ENCODE peak calls at places on chromosomes 2 and 18, in four cellular contexts. V is left ventricle myocardium inferior, M is heart right ventricle, F is caudate nucleus. O is an unnamed sample.

GRCh38 chr18:5510109-5510846 is 33.5 kb downstream of the EPB41L3 start:
- DNase-seq in V (no peak), M (no peak), F (no peak), O (no peak)

GRCh38 chr2:194927489-194927888 is 729.5 kb upstream of the SLC39A10 start:
- DNase-seq in V (no peak), M (no peak), F (no peak), O (no peak)

GRCh38 chr18:22563098-22563707 is 145.5 kb upstream of the CTAGE1 start:
- DNase-seq in V (no peak), M (peak; percentile 68), F (no peak), O (no peak)

GRCh38 chr2:136658201-136658600 is 107.1 kb upstream of the THSD7B start:
- DNase-seq in V (no peak), M (no peak), F (no peak), O (no peak)

GRCh38 chr2:66569321-66569851 is 134.5 kb downstream of the MEIS1 start:
- DNase-seq in V (no peak), M (no peak), F (no peak), O (no peak)

GRCh38 chr2:205975082-205975949 is 110.7 kb downstream of the INO80D start:
- DNase-seq in V (no peak), M (no peak), F (no peak), O (no peak)

GRCh38 chr2:74831693-74832530 is 2.0 kb upstream of the HK2 start:
- DNase-seq in V (no peak), M (no peak), F (no peak), O (no peak)

GRCh38 chr2:15889800-15890498 is 50.4 kb upstream of the MYCN start:
- DNase-seq in V (peak; percentile 33), M (peak; percentile 23), F (no peak), O (no peak)

GRCh38 chr2:230916218-230916617 is 8.8 kb downstream of the GPR55 start:
- DNase-seq in V (no peak), M (no peak), F (no peak), O (no peak)

GRCh38 chr2:166373105-166373504 is 2.6 kb downstream of the SCN9A start:
- DNase-seq in V (no peak), M (no peak), F (no peak), O (no peak)

DNA sequence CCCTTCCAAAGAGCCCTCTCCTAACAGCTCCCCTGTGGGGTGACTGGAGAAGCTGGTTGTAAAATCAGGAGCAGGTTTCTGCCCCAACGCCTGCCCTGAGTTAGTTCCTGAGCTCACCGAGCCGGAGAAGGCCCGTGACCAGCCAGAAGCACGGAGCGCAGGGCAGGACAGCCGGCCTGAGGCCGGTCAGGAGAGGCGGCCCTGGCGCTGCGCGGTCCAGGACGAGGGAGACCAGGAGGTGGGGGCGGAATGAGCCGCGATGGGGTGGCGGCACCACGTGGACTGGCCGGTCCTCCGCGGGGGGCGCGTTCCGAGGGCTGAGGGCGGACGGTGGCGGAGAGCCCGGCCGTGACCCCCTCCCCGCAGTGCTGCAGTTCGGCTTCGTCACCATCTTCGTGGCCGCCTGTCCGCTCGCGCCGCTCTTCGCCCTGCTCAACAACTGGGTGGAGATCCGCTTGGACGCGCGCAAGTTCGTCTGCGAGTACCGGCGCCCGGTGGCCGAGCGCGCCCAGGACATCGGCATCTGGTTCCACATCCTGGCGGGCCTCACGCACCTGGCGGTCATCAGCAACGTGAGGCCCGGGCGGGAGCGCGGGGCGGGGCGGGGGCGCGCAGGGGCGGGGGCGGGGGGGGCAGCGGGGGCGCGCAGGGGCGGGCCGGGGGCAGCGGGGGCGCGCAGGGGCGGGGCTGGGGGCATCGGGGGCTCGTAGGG is 29.0 kb downstream of the ANO7 start:
- DNase-seq in V (peak; percentile 75), M (peak; percentile 59), F (peak; percentile 46), O (peak; percentile 75)
- H3K27ac ChIP-seq in V (peak overlapping the region; percentile 85), M (peak overlapping the region; percentile 14), F (peak overlapping the region; percentile 89), O (peak overlapping the region; percentile 87)

GRCh38 chr2:174667461-174667860 is 69.9 kb upstream of the WIPF1 start:
- DNase-seq in V (no peak), M (no peak), F (no peak), O (no peak)
- H3K27ac ChIP-seq in V (peak overlapping the region; percentile 65), M (no peak overlapping the region), F (peak overlapping the region; percentile 94), O (peak overlapping the region; percentile 95)

GRCh38 chr2:88088999-88089398 is 21.4 kb downstream of the SMYD1 start:
- DNase-seq in V (no peak), M (no peak), F (no peak), O (no peak)

GRCh38 chr2:88091943-88092342 is 24.3 kb downstream of the SMYD1 start:
- DNase-seq in V (no peak), M (no peak), F (no peak), O (no peak)

GRCh38 chr2:88092773-88093172 is 25.1 kb downstream of the SMYD1 start:
- DNase-seq in V (no peak), M (no peak), F (no peak), O (no peak)

GRCh38 chr2:88087763-88088162 is 20.1 kb downstream of the SMYD1 start:
- DNase-seq in V (no peak), M (no peak), F (no peak), O (no peak)

DNA sequence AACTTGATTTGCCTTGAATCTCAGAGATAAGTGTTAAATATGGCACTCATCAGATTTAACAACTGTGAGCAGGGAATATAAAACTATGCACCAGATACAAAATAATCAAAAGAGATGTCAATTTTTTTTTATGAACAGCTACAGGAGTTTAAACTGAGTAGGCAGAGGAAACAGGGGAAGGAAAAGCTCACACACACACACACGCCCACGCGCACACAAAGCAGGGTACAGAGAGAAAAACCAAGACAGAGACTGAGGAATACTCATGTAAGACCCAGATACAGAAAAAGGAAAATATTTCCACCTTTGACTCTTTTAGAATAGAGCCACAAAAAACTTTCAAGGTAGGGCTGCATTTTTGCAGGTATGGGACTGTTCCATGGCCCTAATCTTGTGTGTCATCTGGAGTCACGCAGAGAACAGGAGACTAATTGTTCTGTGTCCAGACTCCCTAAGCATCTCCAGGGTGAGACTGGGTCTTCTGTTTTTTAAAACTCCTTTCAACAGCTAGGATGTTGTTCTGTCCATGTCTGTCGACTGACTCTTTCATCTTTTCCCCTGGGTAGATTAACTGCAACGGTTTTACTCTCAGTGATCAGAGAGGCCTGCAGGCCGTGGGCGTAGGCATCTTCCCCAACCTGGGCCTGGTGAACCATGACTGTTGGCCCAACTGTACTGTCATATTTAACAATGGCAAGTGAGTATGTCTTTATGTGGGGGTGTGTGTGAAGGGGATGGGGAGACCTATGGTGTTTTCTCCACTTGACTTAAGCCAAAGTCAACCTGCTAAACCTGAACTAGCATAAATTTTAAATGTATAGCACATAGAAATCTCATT is 23.0 kb downstream of the SMYD1 start:
- DNase-seq in V (no peak), M (no peak), F (no peak), O (no peak)
- H3K27ac ChIP-seq in V (peak overlapping the region; percentile 16), M (no peak overlapping the region), F (no peak overlapping the region), O (no peak overlapping the region)

DNA sequence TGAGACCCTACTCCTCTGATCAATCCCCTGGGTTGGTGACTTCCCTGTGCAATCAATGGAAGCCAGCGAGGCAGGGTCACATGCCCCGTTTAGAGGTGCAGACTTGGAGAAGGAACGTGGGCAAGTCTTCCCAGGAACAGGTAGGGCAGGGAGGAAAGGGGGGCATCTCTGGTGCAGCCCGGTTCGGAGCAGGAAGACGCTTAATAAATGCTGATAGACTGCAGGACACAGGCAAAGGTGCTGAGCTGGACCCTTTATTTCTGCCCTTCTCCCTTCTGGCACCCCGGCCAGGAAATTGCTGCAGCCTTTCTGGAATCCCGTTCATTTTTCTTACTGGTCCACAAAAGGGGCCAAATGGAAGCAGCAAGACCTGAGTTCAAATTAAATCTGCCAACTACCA is 821 bp upstream of the PROC start:
- DNase-seq in V (no peak), M (no peak), F (no peak), O (no peak)
- H3K27ac ChIP-seq in V (no peak overlapping the region), M (no peak overlapping the region), F (no peak overlapping the region), O (no peak overlapping the region)

DNA sequence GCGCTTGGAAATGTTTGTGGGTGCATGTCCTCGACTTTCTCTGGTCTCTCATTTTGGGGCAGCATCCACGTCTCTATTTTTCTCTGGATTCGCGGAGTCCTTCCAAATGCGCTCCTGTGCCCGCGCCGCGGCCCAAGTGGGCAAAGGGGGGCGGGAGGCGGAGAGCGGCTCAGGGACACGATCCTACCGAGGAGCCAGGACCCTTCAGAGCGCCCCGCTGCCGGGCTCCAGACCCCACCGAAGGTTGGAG is 990 bp downstream of the EPAS1 start:
- DNase-seq in V (no peak), M (no peak), F (no peak), O (no peak)
- H3K27ac ChIP-seq in V (peak overlapping the region; percentile 99), M (peak overlapping the region; percentile 96), F (peak overlapping the region; percentile 68), O (peak overlapping the region; percentile 64)

DNA sequence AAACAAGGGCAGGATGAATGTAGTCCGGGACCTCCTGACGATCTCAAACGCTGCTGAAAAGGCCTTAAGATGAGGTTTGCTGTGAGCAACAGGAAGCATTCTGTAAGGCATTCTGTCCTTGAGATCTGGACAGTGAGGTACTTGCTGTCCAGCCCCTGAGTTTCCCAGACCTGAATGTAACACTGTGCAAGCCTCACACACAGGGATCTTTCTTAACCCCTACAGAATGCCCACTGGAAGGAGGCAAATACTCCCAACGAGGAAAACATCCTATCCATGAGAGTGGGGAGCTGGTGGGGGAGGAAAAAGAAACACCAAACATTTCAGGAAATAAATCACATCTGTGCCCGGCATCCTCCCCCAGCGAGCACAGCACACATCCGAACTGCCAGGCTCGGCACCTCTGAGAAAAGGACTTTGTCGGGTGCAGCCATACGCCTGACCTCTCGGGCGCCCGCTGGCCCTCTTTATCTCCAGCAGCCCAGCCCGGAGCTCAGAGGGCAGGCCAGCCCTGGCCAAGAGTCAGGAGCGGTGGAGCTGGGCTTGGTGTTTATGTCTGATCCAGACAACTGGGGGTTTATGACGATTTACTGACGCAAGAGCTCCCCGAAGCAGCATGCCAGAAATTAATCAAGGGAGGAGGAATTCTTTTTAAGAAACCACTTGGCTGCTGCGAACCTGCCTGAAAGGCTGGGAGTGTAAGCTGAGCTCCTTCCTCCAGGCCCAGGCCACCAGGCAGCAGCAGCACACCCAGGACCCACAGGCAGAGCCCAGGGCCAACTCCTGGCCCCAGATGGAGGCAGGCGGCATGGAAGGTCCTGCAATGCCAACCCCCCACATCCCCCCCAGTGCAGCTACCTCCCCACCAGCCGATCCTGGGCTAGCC is 72.3 kb downstream of the HDAC4 start:
- DNase-seq in V (peak; percentile 85), M (peak; percentile 74), F (no peak), O (no peak)
- H3K27ac ChIP-seq in V (peak overlapping the region; percentile 95), M (peak overlapping the region; percentile 92), F (peak overlapping the region; percentile 65), O (peak overlapping the region; percentile 5)